ENCODE peak calls at places on chromosomes 6 and 20, in ten cellular contexts. One of them, this sample, is unnamed.

GRCh38 chr6:118710616-118711015 is 59.2 kb upstream of the CEP85L start:
- DNase-seq in endothelial cell of umbilical vein: no peak
- DNase-seq in EH: no peak
- DNase-seq in AG04449: no peak
- DNase-seq in stimulated activated CD4-positive, alpha-beta T cell treated with anti-CD3 and anti-CD28 coated beads, Interleukin-4, amount 100 ng/mL, for 24 hours: no peak
- DNase-seq in stimulated activated naive B cell treated with anti-CD40 and anti-IgM and Interleukin-4, amounts not matched to agents 10 μg/mL and 1 μg/mL and 100 μg/mL, for 72 hours: no peak
- DNase-seq in progenitor cell of endocrine pancreas: no peak
- DNase-seq in SK-N-DZ: no peak
- DNase-seq in psoas muscle: no peak
- DNase-seq in NB4: no peak
- DNase-seq in this sample: no peak

GRCh38 chr6:33586108-33586640 is 6.1 kb upstream of the BAK1 start:
- DNase-seq in endothelial cell of umbilical vein: no peak
- DNase-seq in EH: no peak
- DNase-seq in AG04449: no peak
- DNase-seq in stimulated activated CD4-positive, alpha-beta T cell treated with anti-CD3 and anti-CD28 coated beads, Interleukin-4, amount 100 ng/mL, for 24 hours: no peak
- DNase-seq in stimulated activated naive B cell treated with anti-CD40 and anti-IgM and Interleukin-4, amounts not matched to agents 10 μg/mL and 1 μg/mL and 100 μg/mL, for 72 hours: no peak
- DNase-seq in progenitor cell of endocrine pancreas: no peak
- DNase-seq in SK-N-DZ: no peak
- DNase-seq in psoas muscle: no peak
- DNase-seq in NB4: no peak
- DNase-seq in this sample: no peak

GRCh38 chr20:35437599-35437998 is 429 bp downstream of the GDF5 start:
- DNase-seq in endothelial cell of umbilical vein: no peak
- DNase-seq in EH: no peak
- DNase-seq in AG04449: no peak
- DNase-seq in stimulated activated CD4-positive, alpha-beta T cell treated with anti-CD3 and anti-CD28 coated beads, Interleukin-4, amount 100 ng/mL, for 24 hours: no peak
- DNase-seq in stimulated activated naive B cell treated with anti-CD40 and anti-IgM and Interleukin-4, amounts not matched to agents 10 μg/mL and 1 μg/mL and 100 μg/mL, for 72 hours: no peak
- DNase-seq in progenitor cell of endocrine pancreas: no peak
- DNase-seq in SK-N-DZ: no peak
- DNase-seq in psoas muscle: no peak
- DNase-seq in NB4: no peak
- DNase-seq in this sample: no peak

GRCh38 chr6:46510656-46511055 is 19.4 kb upstream of the RCAN2 start:
- DNase-seq in endothelial cell of umbilical vein: no peak
- DNase-seq in EH: peak
- DNase-seq in AG04449: peak
- DNase-seq in stimulated activated CD4-positive, alpha-beta T cell treated with anti-CD3 and anti-CD28 coated beads, Interleukin-4, amount 100 ng/mL, for 24 hours: no peak
- DNase-seq in stimulated activated naive B cell treated with anti-CD40 and anti-IgM and Interleukin-4, amounts not matched to agents 10 μg/mL and 1 μg/mL and 100 μg/mL, for 72 hours: no peak
- DNase-seq in progenitor cell of endocrine pancreas: no peak
- DNase-seq in SK-N-DZ: no peak
- DNase-seq in psoas muscle: no peak
- DNase-seq in NB4: no peak
- DNase-seq in this sample: peak

GRCh38 chr20:46022411-46023147 is 6.4 kb upstream of the SLC12A5 start:
- DNase-seq in endothelial cell of umbilical vein: no peak
- DNase-seq in EH: peak
- DNase-seq in AG04449: no peak
- DNase-seq in stimulated activated CD4-positive, alpha-beta T cell treated with anti-CD3 and anti-CD28 coated beads, Interleukin-4, amount 100 ng/mL, for 24 hours: peak
- DNase-seq in stimulated activated naive B cell treated with anti-CD40 and anti-IgM and Interleukin-4, amounts not matched to agents 10 μg/mL and 1 μg/mL and 100 μg/mL, for 72 hours: peak
- DNase-seq in progenitor cell of endocrine pancreas: peak
- DNase-seq in SK-N-DZ: peak
- DNase-seq in psoas muscle: peak
- DNase-seq in NB4: peak
- DNase-seq in this sample: no peak

GRCh38 chr6:13280253-13280652 is 48.1 kb downstream of the TBC1D7 start:
- DNase-seq in endothelial cell of umbilical vein: no peak
- DNase-seq in EH: no peak
- DNase-seq in AG04449: no peak
- DNase-seq in stimulated activated CD4-positive, alpha-beta T cell treated with anti-CD3 and anti-CD28 coated beads, Interleukin-4, amount 100 ng/mL, for 24 hours: no peak
- DNase-seq in stimulated activated naive B cell treated with anti-CD40 and anti-IgM and Interleukin-4, amounts not matched to agents 10 μg/mL and 1 μg/mL and 100 μg/mL, for 72 hours: no peak
- DNase-seq in progenitor cell of endocrine pancreas: no peak
- DNase-seq in SK-N-DZ: no peak
- DNase-seq in psoas muscle: no peak
- DNase-seq in NB4: no peak
- DNase-seq in this sample: no peak

GRCh38 chr20:9829835-9830234 is 9.0 kb downstream of the PAK5 start:
- DNase-seq in endothelial cell of umbilical vein: no peak
- DNase-seq in EH: no peak
- DNase-seq in AG04449: no peak
- DNase-seq in stimulated activated CD4-positive, alpha-beta T cell treated with anti-CD3 and anti-CD28 coated beads, Interleukin-4, amount 100 ng/mL, for 24 hours: no peak
- DNase-seq in stimulated activated naive B cell treated with anti-CD40 and anti-IgM and Interleukin-4, amounts not matched to agents 10 μg/mL and 1 μg/mL and 100 μg/mL, for 72 hours: no peak
- DNase-seq in progenitor cell of endocrine pancreas: no peak
- DNase-seq in SK-N-DZ: no peak
- DNase-seq in psoas muscle: no peak
- DNase-seq in NB4: no peak
- DNase-seq in this sample: no peak

GRCh38 chr6:164321297-164321696 is 906.8 kb downstream of the QKI start:
- DNase-seq in endothelial cell of umbilical vein: no peak
- DNase-seq in EH: no peak
- DNase-seq in AG04449: no peak
- DNase-seq in stimulated activated CD4-positive, alpha-beta T cell treated with anti-CD3 and anti-CD28 coated beads, Interleukin-4, amount 100 ng/mL, for 24 hours: no peak
- DNase-seq in stimulated activated naive B cell treated with anti-CD40 and anti-IgM and Interleukin-4, amounts not matched to agents 10 μg/mL and 1 μg/mL and 100 μg/mL, for 72 hours: no peak
- DNase-seq in progenitor cell of endocrine pancreas: no peak
- DNase-seq in SK-N-DZ: no peak
- DNase-seq in psoas muscle: no peak
- DNase-seq in NB4: no peak
- DNase-seq in this sample: no peak

GRCh38 chr6:4349323-4349722 is 213.9 kb upstream of the ECI2 start:
- DNase-seq in endothelial cell of umbilical vein: no peak
- DNase-seq in EH: no peak
- DNase-seq in AG04449: no peak
- DNase-seq in stimulated activated CD4-positive, alpha-beta T cell treated with anti-CD3 and anti-CD28 coated beads, Interleukin-4, amount 100 ng/mL, for 24 hours: no peak
- DNase-seq in stimulated activated naive B cell treated with anti-CD40 and anti-IgM and Interleukin-4, amounts not matched to agents 10 μg/mL and 1 μg/mL and 100 μg/mL, for 72 hours: no peak
- DNase-seq in progenitor cell of endocrine pancreas: no peak
- DNase-seq in SK-N-DZ: no peak
- DNase-seq in psoas muscle: no peak
- DNase-seq in NB4: no peak
- DNase-seq in this sample: no peak

GRCh38 chr6:134204031-134204430 is 113.9 kb downstream of the SGK1 start:
- DNase-seq in endothelial cell of umbilical vein: no peak
- DNase-seq in EH: no peak
- DNase-seq in AG04449: no peak
- DNase-seq in stimulated activated CD4-positive, alpha-beta T cell treated with anti-CD3 and anti-CD28 coated beads, Interleukin-4, amount 100 ng/mL, for 24 hours: no peak
- DNase-seq in stimulated activated naive B cell treated with anti-CD40 and anti-IgM and Interleukin-4, amounts not matched to agents 10 μg/mL and 1 μg/mL and 100 μg/mL, for 72 hours: no peak
- DNase-seq in progenitor cell of endocrine pancreas: no peak
- DNase-seq in SK-N-DZ: no peak
- DNase-seq in psoas muscle: no peak
- DNase-seq in NB4: no peak
- DNase-seq in this sample: no peak

This sample was measured in hepatic stellate cell.